ENCODE peak calls at places on chromosomes 5 and 9, in six cellular contexts. M is SK-N-SH, I is K562, H is GM12891, C is transverse colon, B is Panc1. Y is an unnamed sample.

GRCh38 chr5:149358294-149358651 is 427 bp downstream of the PCYOX1L start:
- DNase-seq in H (no peak), I (no peak), M (peak), C (peak), B (no peak), Y (no peak)

GRCh38 chr5:176436641-176437040 is 11.5 kb upstream of the FAF2 start:
- DNase-seq in H (no peak), C (no peak), M (no peak), B (no peak), I (no peak), Y (no peak)

GRCh38 chr9:136829981-136830885 is 12.0 kb upstream of the AJM1 start:
- DNase-seq in I (no peak), B (no peak), H (no peak), C (no peak), M (no peak), Y (no peak)

GRCh38 chr9:71587576-71588362 is 180.5 kb downstream of the CEMIP2 start:
- DNase-seq in B (no peak), H (no peak), M (no peak), C (no peak), I (no peak), Y (no peak)

GRCh38 chr9:71681104-71681707 is 87.1 kb downstream of the CEMIP2 start:
- DNase-seq in I (no peak), H (no peak), M (no peak), B (no peak), C (no peak), Y (no peak)

GRCh38 chr9:108411632-108412031 is 444.2 kb downstream of the ACTL7B start:
- DNase-seq in C (no peak), H (no peak), M (no peak), B (no peak), I (no peak), Y (no peak)

GRCh38 chr5:148730272-148730954 is 76.1 kb upstream of the HTR4 start:
- DNase-seq in C (no peak), B (no peak), I (no peak), H (no peak), M (no peak), Y (no peak)

GRCh38 chr5:126988021-126988569 is 42.3 kb downstream of the MARCHF3 start:
- DNase-seq in M (no peak), C (no peak), B (no peak), H (no peak), I (no peak), Y (no peak)

GRCh38 chr5:158498959-158499679 is 600.6 kb downstream of the EBF1 start:
- DNase-seq in B (no peak), H (no peak), C (no peak), I (no peak), M (no peak), Y (no peak)

GRCh38 chr5:24788829-24789509 is 144.2 kb upstream of the CDH10 start:
- DNase-seq in M (no peak), C (no peak), I (no peak), B (no peak), H (no peak), Y (no peak)

GRCh38 chr5:146514575-146514974 is 1.4 kb downstream of the GPR151 start:
- DNase-seq in H (no peak), B (no peak), C (no peak), I (no peak), M (no peak), Y (no peak)

GRCh38 chr9:122262073-122262472 is 2.6 kb downstream of the RBM18 start:
- DNase-seq in H (no peak), C (no peak), B (no peak), M (no peak), I (no peak), Y (no peak)

GRCh38 chr9:129568560-129569505 is 52.1 kb downstream of the C9orf50 start:
- DNase-seq in C (peak), M (peak), I (peak), B (no peak), H (no peak), Y (no peak)

GRCh38 chr9:79617395-79617794 is 45.6 kb downstream of the TLE4 start:
- DNase-seq in C (peak), B (no peak), I (no peak), H (no peak), M (no peak), Y (no peak)
- TF ChIP-seq POLR2AphosphoS5 in C (no peak), B (no peak), I (no peak), H (no peak), M (no peak), Y (no peak)

GRCh38 chr9:133397895-133398294 is 19.9 kb downstream of the REXO4 start:
- DNase-seq in B (no peak), C (no peak), H (no peak), I (no peak), M (no peak), Y (no peak)
- TF ChIP-seq POLR2AphosphoS5 in B (no peak), C (no peak), H (no peak), I (no peak), M (no peak), Y (no peak)

DNA sequence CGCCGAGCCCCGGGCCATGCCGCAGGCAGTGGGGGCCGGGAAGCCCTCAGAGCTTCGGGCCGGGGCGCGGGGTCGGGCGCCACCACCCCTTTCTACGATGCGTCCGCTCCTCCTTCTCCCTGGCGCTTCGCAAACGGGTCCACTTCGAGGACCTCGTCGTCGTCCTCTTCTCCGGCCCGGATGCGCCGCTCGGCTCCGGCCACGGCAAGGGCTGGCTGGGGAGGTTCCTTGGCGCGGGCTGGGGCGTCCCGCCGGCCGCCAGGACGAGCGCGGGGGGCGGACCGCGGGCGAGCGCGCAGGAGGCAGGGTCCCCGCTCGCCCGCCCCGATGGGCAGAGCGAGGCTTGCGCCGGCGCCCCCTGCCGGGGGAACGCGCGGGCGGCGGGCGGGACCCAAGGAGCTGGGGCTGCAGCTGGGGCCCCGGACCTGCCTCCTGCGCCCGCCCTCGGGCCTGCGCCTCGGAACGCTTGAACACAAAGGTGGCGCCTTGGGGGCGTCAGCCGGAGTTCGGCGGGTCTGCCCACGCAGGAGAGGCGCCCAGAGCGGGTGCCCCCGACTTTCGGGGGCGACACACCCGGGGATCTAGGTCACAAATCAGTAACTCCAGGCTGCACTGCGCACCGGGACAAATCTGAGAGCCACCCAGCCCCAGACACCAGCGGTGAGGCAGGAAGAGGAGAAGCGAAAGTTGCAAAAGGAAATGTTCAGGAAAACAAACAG is at the start of gene ROR2:
- DNase-seq in H (peak), B (no peak), I (peak), M (peak), C (peak), Y (peak)
- TF ChIP-seq POLR2AphosphoS5 in H (no peak), B (no peak), I (no peak), M (no peak), C (peak), Y (no peak)

GRCh38 chr5:150642991-150643710 is 2.7 kb downstream of the SYNPO start:
- DNase-seq in I (no peak), B (no peak), M (no peak), C (no peak), H (no peak), Y (no peak)

GRCh38 chr5:150641006-150641570 is 628 bp downstream of the SYNPO start:
- DNase-seq in C (no peak), B (no peak), M (no peak), I (no peak), H (no peak), Y (no peak)

GRCh38 chr5:150641826-150642566 is 1.5 kb downstream of the SYNPO start:
- DNase-seq in B (no peak), H (no peak), M (no peak), C (no peak), I (no peak), Y (no peak)

GRCh38 chr5:150644058-150644457 is 3.6 kb downstream of the SYNPO start:
- DNase-seq in H (no peak), I (no peak), B (no peak), M (no peak), C (no peak), Y (no peak)

DNA sequence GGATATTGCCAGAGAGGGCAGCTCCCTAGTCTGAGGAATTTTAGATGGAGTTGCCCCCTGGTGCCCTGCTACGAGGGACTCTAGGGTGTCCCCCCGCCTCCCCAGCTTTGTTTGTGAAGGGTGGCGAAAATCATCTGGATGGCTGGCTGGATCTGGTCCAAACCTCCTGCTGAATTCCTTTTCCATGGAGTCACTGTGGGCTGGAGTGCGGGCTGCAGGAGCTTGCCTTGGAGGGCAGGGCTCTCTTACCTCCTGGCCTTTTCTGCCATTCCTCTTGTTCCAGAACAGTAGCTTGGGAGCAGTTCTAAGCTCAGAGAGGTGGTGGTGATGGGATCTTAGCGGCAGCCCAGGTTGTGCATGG is 2.1 kb downstream of the SYNPO start:
- DNase-seq in M (no peak), B (no peak), C (peak), H (no peak), I (no peak), Y (no peak)
- TF ChIP-seq POLR2AphosphoS5 in M (peak), B (no peak), C (peak), H (no peak), I (no peak), Y (no peak)

DNA sequence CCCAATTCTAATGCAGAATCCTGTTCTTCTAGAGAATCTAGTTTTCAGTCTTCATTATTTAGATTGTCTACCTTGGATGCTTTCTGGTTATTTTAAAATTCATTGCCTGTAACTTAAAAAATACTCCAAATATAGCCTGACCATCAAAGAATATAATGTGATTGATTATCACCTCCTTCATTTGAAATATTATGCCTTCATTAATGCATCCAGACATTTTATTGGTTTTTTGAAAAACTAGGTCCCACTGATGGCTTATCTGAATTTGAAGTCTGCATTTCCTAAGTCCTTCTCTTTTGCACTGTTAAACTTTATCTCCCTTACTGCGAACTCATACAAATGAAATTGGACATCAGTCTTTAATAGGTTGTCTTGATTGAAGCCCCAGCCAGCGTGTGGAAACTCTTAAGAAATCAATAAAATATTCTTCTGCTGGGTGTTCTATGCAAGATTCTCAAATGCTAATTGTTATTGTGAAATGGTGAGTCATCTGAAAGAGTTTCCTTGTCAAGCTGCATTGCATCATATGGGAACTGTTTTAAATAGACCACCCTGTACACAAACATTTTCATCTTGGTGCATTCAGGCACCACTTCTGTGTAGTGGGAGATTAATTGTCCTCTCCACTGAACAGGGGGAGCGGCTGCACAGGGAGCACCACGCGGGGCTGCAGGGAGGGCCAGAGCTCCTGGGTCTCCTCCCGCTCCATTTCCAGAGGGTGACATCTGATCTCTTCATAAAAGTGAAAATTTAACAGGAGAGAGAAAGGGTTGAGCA is 92.3 kb upstream of the FANCC start:
- DNase-seq in M (no peak), I (no peak), B (no peak), C (no peak), H (no peak), Y (no peak)
- TF ChIP-seq POLR2AphosphoS5 in M (no peak), I (no peak), B (no peak), C (peak), H (no peak), Y (no peak)

Y was measured in GM12892.